ENCODE peak calls at places on chromosomes 5 and 9, in eight cellular contexts. I, G, C, O, X, Y, V and A are unnamed samples.

GRCh38 chr9:122192261-122192875 is 32.7 kb downstream of the MORN5 start:
- DNase-seq in X (no peak), V (no peak), Y (no peak), C (no peak), O (no peak), I (no peak), G (no peak), A (no peak)

GRCh38 chr5:145854651-145855258 is 18.1 kb downstream of the GRXCR2 start:
- DNase-seq in X (no peak), I (peak), Y (no peak), O (no peak), G (no peak), C (no peak), V (peak), A (peak)

GRCh38 chr5:105954341-105954740 is 1716.4 kb downstream of the EFNA5 start:
- DNase-seq in X (no peak), G (no peak), Y (no peak), C (no peak), V (no peak), I (no peak), O (no peak), A (no peak)

GRCh38 chr9:69149321-69149807 is 24.7 kb upstream of the TJP2 start:
- DNase-seq in Y (no peak), G (peak), I (no peak), V (peak), C (no peak), O (no peak), X (no peak), A (peak)

GRCh38 chr9:72586388-72587160 is 65.2 kb downstream of the TMC1 start:
- DNase-seq in Y (peak), X (no peak), C (no peak), I (no peak), V (peak), O (peak), G (peak), A (no peak)

GRCh38 chr5:165616550-165617430 is 2111.4 kb downstream of the MAT2B start:
- DNase-seq in X (no peak), O (no peak), Y (no peak), V (peak), G (no peak), I (no peak), C (no peak), A (no peak)

GRCh38 chr9:22008662-22009562 is at the start of gene CDKN2B:
- DNase-seq in Y (peak), X (peak), G (peak), V (peak), I (peak), O (peak), C (peak), A (peak)

GRCh38 chr5:180467028-180467427 is 27.2 kb upstream of the CNOT6 start:
- DNase-seq in C (peak), Y (no peak), O (no peak), G (no peak), I (no peak), V (no peak), X (no peak), A (no peak)

GRCh38 chr5:128009399-128009798 is 74.2 kb upstream of the SLC12A2 start:
- DNase-seq in G (no peak), O (no peak), I (no peak), C (no peak), V (no peak), X (no peak), Y (no peak), A (no peak)

GRCh38 chr5:91296691-91297143 is 86.4 kb downstream of the ARRDC3 start:
- DNase-seq in G (peak), Y (no peak), I (no peak), C (no peak), V (no peak), X (no peak), O (no peak), A (no peak)

GRCh38 chr9:479316-479715 is 264.7 kb downstream of the DOCK8 start:
- DNase-seq in V (no peak), C (no peak), Y (no peak), X (no peak), I (no peak), O (no peak), G (no peak), A (no peak)

GRCh38 chr9:114288233-114289051 is 34.5 kb upstream of the ORM1 start:
- DNase-seq in O (no peak), Y (no peak), C (peak), V (peak), X (no peak), G (no peak), I (no peak), A (no peak)

GRCh38 chr5:115151208-115151805 is 18.4 kb downstream of the TRIM36 start:
- DNase-seq in X (no peak), O (no peak), C (no peak), I (no peak), Y (no peak), V (no peak), G (no peak), A (no peak)

GRCh38 chr5:83299353-83299752 is 172.2 kb upstream of the VCAN start:
- DNase-seq in G (no peak), O (no peak), C (no peak), Y (no peak), I (no peak), X (no peak), V (no peak), A (no peak)

GRCh38 chr5:91266184-91266705 is 116.9 kb downstream of the ARRDC3 start:
- DNase-seq in I (peak), O (peak), G (no peak), Y (no peak), V (peak), C (no peak), X (peak), A (no peak)

GRCh38 chr5:135564305-135564704 is 14.5 kb downstream of the CXCL14 start:
- DNase-seq in G (no peak), I (no peak), V (no peak), O (no peak), X (no peak), C (no peak), Y (no peak), A (no peak)

GRCh38 chr9:131755541-131756198 is 15.8 kb upstream of the RAPGEF1 start:
- DNase-seq in V (peak), G (no peak), O (peak), I (peak), Y (peak), X (peak), C (peak), A (no peak)

GRCh38 chr5:172216345-172216744 is 22.4 kb downstream of the EFCAB9 start:
- DNase-seq in I (no peak), O (no peak), X (no peak), G (no peak), Y (no peak), V (peak), C (no peak), A (no peak)

GRCh38 chr9:120331913-120332312 is 248.1 kb downstream of the CDK5RAP2 start:
- DNase-seq in V (no peak), O (no peak), G (no peak), X (no peak), Y (no peak), I (no peak), C (no peak), A (no peak)

GRCh38 chr5:154611341-154611767 is 133.3 kb upstream of the HAND1 start:
- DNase-seq in Y (no peak), O (peak), X (no peak), V (peak), G (no peak), I (no peak), C (no peak), A (no peak)

GRCh38 chr9:125889524-125890473 is 142.6 kb downstream of the PBX3 start:
- DNase-seq in V (peak), G (no peak), X (peak), I (no peak), O (peak), Y (peak), C (peak), A (no peak)

GRCh38 chr9:18478517-18479361 is 4.8 kb downstream of the ADAMTSL1 start:
- DNase-seq in I (no peak), O (no peak), Y (no peak), C (no peak), V (no peak), X (no peak), G (peak), A (no peak)

GRCh38 chr5:39608024-39608423 is 183.2 kb upstream of the DAB2 start:
- DNase-seq in O (peak), V (no peak), C (no peak), X (peak), I (no peak), G (no peak), Y (no peak), A (no peak)

GRCh38 chr9:16754662-16755061 is 115.8 kb downstream of the BNC2 start:
- DNase-seq in G (no peak), C (no peak), Y (no peak), O (no peak), I (no peak), V (no peak), X (no peak), A (no peak)

GRCh38 chr5:150065886-150066285 is 20.5 kb downstream of the CSF1R start:
- DNase-seq in X (no peak), G (no peak), I (no peak), C (no peak), V (no peak), O (no peak), Y (no peak), A (no peak)

GRCh38 chr5:38593959-38594358 is 37.5 kb upstream of the LIFR start:
- DNase-seq in V (no peak), Y (no peak), I (no peak), G (no peak), C (no peak), X (no peak), O (no peak), A (no peak)

GRCh38 chr9:137318976-137319375 is 16.9 kb upstream of the NRARP start:
- DNase-seq in Y (no peak), X (no peak), G (peak), I (no peak), V (peak), O (no peak), C (no peak), A (no peak)

GRCh38 chr5:116237917-116238502 is 153.2 kb downstream of the COMMD10 start:
- DNase-seq in G (no peak), V (peak), Y (no peak), O (no peak), C (no peak), X (peak), I (peak), A (no peak)

GRCh38 chr9:137461316-137461662 is 2.2 kb upstream of the NSMF start:
- DNase-seq in X (no peak), I (no peak), C (peak), Y (no peak), O (no peak), G (no peak), V (no peak), A (no peak)

GRCh38 chr5:151315998-151316597 is 12.5 kb upstream of the SLC36A3 start:
- DNase-seq in C (peak), O (peak), I (peak), G (peak), V (peak), Y (peak), X (peak), A (no peak)

GRCh38 chr5:161847896-161848510 is at the start of gene GABRA1:
- DNase-seq in V (no peak), C (no peak), O (no peak), X (no peak), G (no peak), Y (no peak), I (no peak), A (no peak)

GRCh38 chr9:19782005-19782404 is 6.8 kb downstream of the SLC24A2 start:
- DNase-seq in G (no peak), Y (no peak), X (peak), V (peak), I (no peak), O (no peak), C (no peak), A (no peak)

GRCh38 chr5:150066901-150067396 is 19.4 kb downstream of the CSF1R start:
- DNase-seq in V (peak), O (peak), I (no peak), X (no peak), G (peak), Y (no peak), C (no peak), A (no peak)